ENCODE peak calls at places on chromosomes 4 and X, in five cellular contexts. E is H1, F is NT2/D1, P is HepG2, L is GM12878. W is an unnamed sample.

GRCh38 chr4:65083076-65083475 is 587.2 kb downstream of the EPHA5 start:
- DNase-seq in E (no peak), F (no peak), P (no peak), L (no peak), W (no peak)

GRCh38 chr4:69649207-69649606 is 3.8 kb downstream of the UGT2A1 start:
- DNase-seq in E (no peak), F (no peak), P (no peak), L (no peak), W (no peak)

GRCh38 chrX:30570505-30570904 is 7.1 kb downstream of the TASL start:
- DNase-seq in E (no peak), F (no peak), P (peak; percentile 2), L (no peak), W (no peak)

GRCh38 chr4:101199507-101200285 is 147.6 kb downstream of the PPP3CA start:
- DNase-seq in E (no peak), F (no peak), P (no peak), L (no peak), W (no peak)

GRCh38 chrX:111402378-111402777 is 9.6 kb downstream of the DCX start:
- DNase-seq in E (no peak), F (no peak), P (no peak), L (no peak), W (no peak)

GRCh38 chr4:90234916-90235547 is 107.8 kb downstream of the CCSER1 start:
- DNase-seq in E (no peak), F (no peak), P (no peak), L (no peak), W (no peak)

GRCh38 chrX:35016051-35016450 is 73.5 kb downstream of the FAM47B start:
- DNase-seq in E (no peak), F (no peak), P (no peak), L (no peak), W (no peak)

GRCh38 chr4:189912170-189912569 is 28.5 kb upstream of the FRG1 start:
- DNase-seq in E (no peak), F (no peak), P (no peak), L (no peak), W (no peak)

GRCh38 chrX:39996561-39996960 is 101.2 kb downstream of the BCOR start:
- DNase-seq in E (no peak), F (no peak), P (no peak), L (no peak), W (no peak)

GRCh38 chr4:10063544-10064300 is 42.4 kb upstream of the SLC2A9 start:
- DNase-seq in E (peak; percentile 62), F (peak; percentile 80), P (peak; percentile 67), L (no peak), W (no peak)

GRCh38 chrX:40095588-40096394 is 2.0 kb downstream of the BCOR start:
- DNase-seq in E (no peak), F (no peak), P (no peak), L (no peak), W (no peak)

GRCh38 chrX:72100824-72101351 is 30.8 kb downstream of the RTL5 start:
- DNase-seq in E (no peak), F (no peak), P (no peak), L (peak; percentile 70), W (no peak)

GRCh38 chr4:155818639-155819038 is 47.4 kb downstream of the ASIC5 start:
- DNase-seq in E (no peak), F (no peak), P (no peak), L (no peak), W (no peak)

GRCh38 chrX:17635231-17635630 is 102.1 kb upstream of the SCML1 start:
- DNase-seq in E (peak; percentile 66), F (peak; percentile 93), P (no peak), L (no peak), W (peak; percentile 64)

GRCh38 chr4:117893207-117893606 is 141.1 kb upstream of the NDST3 start:
- DNase-seq in E (no peak), F (no peak), P (no peak), L (no peak), W (no peak)
- TF ChIP-seq SUZ12 in E (no peak), F (no peak), P (no peak), L (no peak), W (no peak)

GRCh38 chr4:140037353-140038030 is 116.5 kb downstream of the MAML3 start:
- DNase-seq in E (no peak), F (no peak), P (peak; percentile 77), L (no peak), W (no peak)
- TF ChIP-seq SUZ12 in E (no peak), F (no peak), P (no peak), L (no peak), W (no peak)

DNA sequence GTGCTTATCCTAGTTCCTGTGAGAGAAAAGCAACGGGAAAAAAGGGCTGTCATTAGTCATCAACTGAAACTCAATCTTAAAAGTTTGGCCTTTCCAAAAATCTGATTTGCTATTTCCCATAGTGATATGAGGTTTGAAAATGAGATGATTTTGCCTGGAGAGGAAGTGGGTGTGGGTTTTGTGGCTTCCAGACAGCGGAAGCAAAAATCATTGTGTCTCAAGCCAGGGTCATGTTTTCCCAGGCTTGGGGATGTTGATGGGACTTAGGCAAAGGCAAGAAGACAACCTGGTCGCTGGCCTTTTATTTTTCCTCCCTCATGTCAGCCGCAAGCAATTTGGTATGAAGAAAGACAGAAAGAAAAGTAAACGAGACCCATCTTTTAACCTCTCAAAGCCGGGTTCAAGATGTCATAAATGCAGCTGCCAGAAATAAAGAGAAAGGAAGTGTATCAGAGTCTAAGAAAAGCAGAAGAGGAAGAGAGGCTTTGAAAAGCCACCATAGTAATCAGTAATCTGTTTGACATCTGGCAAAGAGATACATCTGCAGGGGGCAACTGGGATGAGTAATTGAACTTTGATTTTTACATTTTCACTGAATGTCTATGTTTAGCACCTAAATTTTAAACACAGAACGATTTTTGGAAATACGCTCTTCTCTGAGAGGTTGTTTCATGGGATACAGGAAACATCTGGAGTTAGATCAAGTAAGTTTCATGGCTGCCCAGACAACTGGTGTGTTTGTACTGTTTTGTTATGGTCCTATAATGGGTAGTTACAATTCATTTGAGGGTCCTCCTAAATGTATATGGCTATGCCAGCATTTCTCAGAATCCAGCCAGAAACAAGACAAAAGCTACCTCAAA is 521.6 kb upstream of the SLIT2 start:
- DNase-seq in E (no peak), F (no peak), P (no peak), L (no peak), W (no peak)
- TF ChIP-seq SUZ12 in E (no peak), F (no peak), P (no peak), L (no peak), W (no peak)

GRCh38 chr4:20464381-20464780 is 212.7 kb downstream of the SLIT2 start:
- DNase-seq in E (no peak), F (no peak), P (no peak), L (no peak), W (no peak)
- TF ChIP-seq SUZ12 in E (no peak), F (no peak), P (no peak), L (no peak), W (no peak)

GRCh38 chr4:6907658-6908191 is 1.9 kb upstream of the TBC1D14 start:
- DNase-seq in E (peak; percentile 72), F (no peak), P (no peak), L (no peak), W (peak; percentile 41)
- TF ChIP-seq SUZ12 in E (no peak), F (no peak), P (no peak), L (no peak), W (no peak)

GRCh38 chr4:140932646-140933045 is 176.5 kb upstream of the TBC1D9 start:
- DNase-seq in E (no peak), F (no peak), P (no peak), L (no peak), W (no peak)

GRCh38 chr4:140931904-140932303 is 175.7 kb upstream of the TBC1D9 start:
- DNase-seq in E (no peak), F (no peak), P (no peak), L (no peak), W (no peak)

GRCh38 chr4:140937866-140938265 is 181.7 kb upstream of the TBC1D9 start:
- DNase-seq in E (no peak), F (no peak), P (no peak), L (no peak), W (no peak)

GRCh38 chr4:140930556-140930955 is 174.4 kb upstream of the TBC1D9 start:
- DNase-seq in E (no peak), F (no peak), P (no peak), L (no peak), W (no peak)

DNA sequence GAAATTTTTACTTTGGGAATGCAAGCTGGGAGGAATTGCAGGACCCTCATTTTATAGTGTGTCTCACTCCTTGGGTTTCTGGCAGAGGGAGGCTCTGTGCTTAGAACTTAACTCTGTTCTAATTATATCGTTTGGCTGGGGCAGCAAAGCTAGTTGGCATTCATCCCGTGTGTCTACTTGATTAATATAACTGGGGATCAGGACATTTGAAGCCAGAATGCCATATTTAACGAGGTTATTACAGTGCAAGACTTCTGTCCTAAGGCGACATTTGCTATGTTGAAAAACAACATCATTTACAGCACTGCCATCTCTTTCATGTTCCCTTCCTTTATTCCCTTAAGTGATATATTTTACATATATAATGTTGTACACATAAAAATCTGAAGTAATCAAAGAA is 179.1 kb upstream of the TBC1D9 start:
- DNase-seq in E (no peak), F (no peak), P (no peak), L (no peak), W (no peak)
- TF ChIP-seq SUZ12 in E (no peak), F (no peak), P (no peak), L (no peak), W (no peak)

DNA sequence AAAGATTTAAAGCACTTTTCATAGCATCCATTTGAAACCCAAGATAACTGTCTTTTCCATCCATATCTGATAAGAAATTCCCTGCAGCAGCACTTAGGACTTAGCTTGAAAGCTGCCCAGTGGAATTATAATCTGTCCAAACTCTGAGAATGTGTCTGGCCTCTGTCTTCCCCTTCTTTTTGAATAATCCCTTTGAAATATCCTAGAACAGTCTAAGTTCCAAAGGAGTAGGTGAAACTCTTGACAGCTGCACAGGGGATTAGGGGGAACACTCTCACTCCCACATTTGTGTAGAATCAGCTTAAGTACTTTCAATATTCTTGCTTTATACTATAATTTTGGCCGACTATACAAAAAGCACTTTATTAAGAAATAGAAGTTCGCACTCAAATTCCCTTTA is 157.7 kb downstream of the PAPSS1 start:
- DNase-seq in E (no peak), F (no peak), P (no peak), L (no peak), W (no peak)
- TF ChIP-seq SUZ12 in E (no peak), F (no peak), P (no peak), L (no peak), W (no peak)

GRCh38 chr4:87938746-87939145 is 36.8 kb upstream of the SPP1 start:
- DNase-seq in E (no peak), F (no peak), P (no peak), L (no peak), W (no peak)

GRCh38 chr4:87934973-87935372 is 40.5 kb upstream of the SPP1 start:
- DNase-seq in E (no peak), F (no peak), P (no peak), L (no peak), W (no peak)

GRCh38 chr4:87934157-87934704 is 41.3 kb upstream of the SPP1 start:
- DNase-seq in E (no peak), F (no peak), P (no peak), L (no peak), W (no peak)

GRCh38 chr4:87939978-87940690 is 35.4 kb upstream of the SPP1 start:
- DNase-seq in E (no peak), F (no peak), P (no peak), L (no peak), W (no peak)

DNA sequence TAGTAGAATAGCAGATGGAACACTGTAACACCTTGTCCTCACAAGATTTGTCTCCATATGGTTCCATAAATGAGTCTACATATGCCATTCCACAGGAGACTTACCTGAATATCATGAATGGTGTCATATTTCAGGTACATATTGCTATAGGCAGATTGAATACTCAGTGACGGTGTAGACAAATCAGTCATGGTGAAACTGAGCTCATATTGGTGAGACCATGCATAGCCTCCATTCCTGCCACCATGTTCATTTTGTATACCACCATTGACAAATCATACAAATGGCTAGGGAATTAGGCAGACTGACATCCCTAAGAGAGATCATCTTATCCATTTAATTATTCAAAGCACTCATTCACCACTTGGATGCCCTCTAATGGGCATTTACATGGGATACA is 38.0 kb upstream of the SPP1 start:
- DNase-seq in E (no peak), F (no peak), P (no peak), L (no peak), W (no peak)
- TF ChIP-seq SUZ12 in E (no peak), F (no peak), P (no peak), L (no peak), W (no peak)